ENCODE peak calls at places on chromosomes 11 and 22, in nine cellular contexts. K is kidney, R is fibroblast of lung, N is astrocyte, P is sigmoid colon, I is NT2/D1, X is IMR-90, B is stomach, W is tibial nerve. T is an unnamed sample. For H3K9me3, the result is how much of the 10 kb centered on the place peaks cover.

GRCh38 chr11:13054278-13054677 is 45.2 kb downstream of the RASSF10 start:
- DNase-seq in B (no peak), P (no peak), I (no peak), N (no peak), X (no peak), W (no peak), K (no peak), R (no peak), T (no peak)

GRCh38 chr11:8229299-8230177 is 34.1 kb downstream of the LMO1 start:
- DNase-seq in P (no peak), I (no peak), N (peak), R (peak), K (no peak), W (no peak), B (peak), X (no peak), T (no peak)

GRCh38 chr22:44154431-44154942 is 26.2 kb upstream of the PARVG start:
- DNase-seq in N (peak), B (no peak), P (no peak), K (no peak), W (no peak), I (no peak), R (peak), X (peak), T (no peak)

GRCh38 chr22:24503851-24504170 is 8.7 kb downstream of the UPB1 start:
- DNase-seq in R (no peak), B (peak), K (peak), W (no peak), X (no peak), I (no peak), P (no peak), N (no peak), T (no peak)

GRCh38 chr11:106468091-106468490 is 390.6 kb downstream of the AASDHPPT start:
- DNase-seq in R (peak), K (no peak), N (peak), B (no peak), P (no peak), W (no peak), I (no peak), X (peak), T (no peak)

GRCh38 chr11:46659908-46660307 is 40.5 kb downstream of the ARHGAP1 start:
- DNase-seq in P (peak), I (no peak), R (peak), K (no peak), B (no peak), X (peak), W (peak), N (peak), T (no peak)

GRCh38 chr22:39316440-39317083 is 2.9 kb downstream of the RPL3 start:
- DNase-seq in P (peak), X (peak), B (peak), K (no peak), W (peak), R (peak), I (peak), N (peak), T (peak)

GRCh38 chr11:45927332-45927683 is 4.9 kb downstream of the LARGE2 start:
- DNase-seq in R (no peak), B (no peak), P (peak), X (no peak), N (no peak), I (no peak), W (no peak), K (peak), T (no peak)

GRCh38 chr11:94895971-94896370 is 77.4 kb downstream of the CWC15 start:
- DNase-seq in I (no peak), X (peak), W (no peak), K (no peak), B (no peak), P (no peak), R (peak), N (peak), T (no peak)

GRCh38 chr11:95586155-95586554 is 203.4 kb downstream of the FAM76B start:
- DNase-seq in X (no peak), B (no peak), K (no peak), R (no peak), N (no peak), I (no peak), W (no peak), P (no peak), T (no peak)

GRCh38 chr11:3995949-3996554 is 98.5 kb upstream of the RRM1 start:
- DNase-seq in P (no peak), K (no peak), R (no peak), N (peak), B (no peak), X (peak), I (peak), W (no peak), T (no peak)

GRCh38 chr11:1453611-1454386 is 32.8 kb downstream of the MOB2 start:
- DNase-seq in R (no peak), N (no peak), B (peak), W (no peak), I (no peak), X (no peak), P (peak), K (no peak), T (no peak)

GRCh38 chr11:64120951-64121569 is 44.9 kb downstream of the MACROD1 start:
- DNase-seq in N (peak), P (peak), W (no peak), X (peak), I (no peak), B (no peak), K (no peak), R (peak), T (no peak)

GRCh38 chr11:120244966-120245365 is 5.0 kb downstream of the POU2F3 start:
- DNase-seq in I (no peak), N (no peak), B (no peak), P (no peak), X (no peak), R (no peak), W (no peak), K (no peak), T (no peak)

GRCh38 chr22:42461511-42461910 is 29.3 kb upstream of the NFAM1 start:
- DNase-seq in X (no peak), K (peak), B (no peak), I (no peak), P (no peak), R (no peak), W (no peak), N (no peak), T (no peak)

GRCh38 chr11:60809249-60809648 is 24.1 kb downstream of the MS4A10 start:
- DNase-seq in R (no peak), P (no peak), I (no peak), N (no peak), B (no peak), W (no peak), X (no peak), K (no peak), T (no peak)

GRCh38 chr11:129946256-129946655 is 50.9 kb upstream of the NFRKB start:
- DNase-seq in N (peak), B (no peak), X (peak), P (no peak), W (no peak), I (no peak), K (no peak), R (no peak), T (no peak)

GRCh38 chr22:38829485-38829884 is 14.3 kb downstream of the NPTXR start:
- DNase-seq in B (no peak), N (no peak), P (no peak), R (no peak), W (no peak), X (no peak), I (no peak), K (no peak), T (no peak)

GRCh38 chr11:124670732-124671131 is 2.8 kb downstream of the SIAE start:
- DNase-seq in K (no peak), X (peak), B (no peak), P (no peak), I (no peak), R (peak), W (no peak), N (no peak), T (no peak)

GRCh38 chr11:45669956-45670355 is 4.5 kb upstream of the CHST1 start:
- DNase-seq in P (peak), X (no peak), N (no peak), W (no peak), B (no peak), R (no peak), K (peak), I (no peak), T (no peak)

GRCh38 chr22:38943181-38943580 is 14.2 kb upstream of the APOBEC3A start:
- DNase-seq in N (no peak), R (no peak), P (no peak), B (peak), K (peak), X (no peak), I (no peak), W (no peak), T (peak)

GRCh38 chr11:44178381-44178780 is 82.9 kb downstream of the EXT2 start:
- DNase-seq in I (no peak), X (peak), K (no peak), B (no peak), W (no peak), P (no peak), N (peak), R (peak), T (no peak)

GRCh38 chr11:62233730-62234129 is 8.3 kb upstream of the SCGB1D2 start:
- DNase-seq in B (no peak), P (no peak), N (no peak), R (no peak), X (no peak), K (no peak), I (no peak), W (no peak), T (no peak)

GRCh38 chr22:37898441-37899181 is 7.5 kb upstream of the MICALL1 start:
- DNase-seq in W (no peak), I (no peak), N (no peak), R (no peak), B (peak), K (no peak), P (peak), X (no peak), T (no peak)

GRCh38 chr22:45934659-45935341 is 42.2 kb downstream of the WNT7B start:
- DNase-seq in R (peak), N (peak), I (no peak), X (peak), K (peak), B (peak), P (no peak), W (no peak), T (no peak)

DNA sequence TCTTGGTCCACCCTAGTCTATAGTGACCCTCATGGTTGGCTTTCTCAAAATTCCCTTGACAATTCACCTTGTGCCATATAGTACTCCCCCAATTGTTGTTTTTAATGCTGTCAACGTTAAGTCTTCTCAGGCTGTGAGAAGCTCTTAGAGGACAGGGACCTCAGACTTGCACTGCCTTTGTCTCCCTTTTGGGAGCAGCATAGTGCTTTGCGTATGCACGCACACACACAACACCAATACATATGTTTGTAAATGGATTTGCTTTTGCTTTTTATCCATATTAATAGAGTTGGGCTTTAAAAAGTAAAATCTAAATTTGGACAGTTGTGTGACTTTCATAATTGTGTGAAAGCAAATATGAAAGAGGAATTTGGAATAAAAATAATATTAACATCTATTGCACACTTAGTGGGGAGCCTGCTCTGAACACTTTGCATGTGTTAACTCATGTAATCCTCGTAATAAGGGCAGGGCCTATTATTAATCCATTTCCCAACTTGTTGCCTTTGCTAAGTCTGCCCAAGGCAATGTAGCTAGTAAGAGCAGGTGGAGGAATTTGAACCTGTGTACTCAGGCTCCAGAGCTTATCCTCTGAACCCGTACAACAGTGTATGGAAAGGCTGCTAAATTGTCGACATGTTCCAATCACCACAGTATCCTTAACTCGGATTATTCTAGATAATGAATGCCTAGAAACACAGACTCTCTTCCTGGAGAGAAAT is 257.7 kb upstream of the NARS2 start:
- DNase-seq in R (no peak), K (no peak), B (no peak), N (no peak), W (no peak), X (no peak), P (no peak), I (no peak), T (no peak)
- H3K9me3 ChIP-seq in R (under half), K (under half), B (under half), N (under half), W (under half), X (under half), P (under half), I (under half), T (under half)

GRCh38 chr11:50174189-50174588 is 141.5 kb downstream of the OR4C45 start:
- DNase-seq in P (no peak), N (no peak), I (no peak), X (peak), R (no peak), B (no peak), W (no peak), K (no peak), T (no peak)
- H3K9me3 ChIP-seq in P (under half), N (under half), I (under half), X (under half), R (under half), B (under half), W (under half), K (under half), T (under half)

GRCh38 chr22:49301398-49302149 is 526.1 kb downstream of the BRD1 start:
- DNase-seq in W (no peak), B (peak), X (no peak), N (no peak), R (no peak), I (no peak), K (no peak), P (no peak), T (no peak)

GRCh38 chr22:49298834-49299750 is 528.6 kb downstream of the BRD1 start:
- DNase-seq in R (no peak), I (no peak), N (no peak), K (no peak), B (peak), P (no peak), W (no peak), X (no peak), T (no peak)

GRCh38 chr22:49299821-49300231 is 527.8 kb downstream of the BRD1 start:
- DNase-seq in P (no peak), N (no peak), B (peak), K (no peak), W (peak), R (no peak), I (no peak), X (no peak), T (no peak)

GRCh38 chr22:49300951-49301397 is 526.7 kb downstream of the BRD1 start:
- DNase-seq in R (no peak), N (no peak), I (no peak), X (no peak), K (no peak), W (no peak), B (peak), P (no peak), T (peak)

DNA sequence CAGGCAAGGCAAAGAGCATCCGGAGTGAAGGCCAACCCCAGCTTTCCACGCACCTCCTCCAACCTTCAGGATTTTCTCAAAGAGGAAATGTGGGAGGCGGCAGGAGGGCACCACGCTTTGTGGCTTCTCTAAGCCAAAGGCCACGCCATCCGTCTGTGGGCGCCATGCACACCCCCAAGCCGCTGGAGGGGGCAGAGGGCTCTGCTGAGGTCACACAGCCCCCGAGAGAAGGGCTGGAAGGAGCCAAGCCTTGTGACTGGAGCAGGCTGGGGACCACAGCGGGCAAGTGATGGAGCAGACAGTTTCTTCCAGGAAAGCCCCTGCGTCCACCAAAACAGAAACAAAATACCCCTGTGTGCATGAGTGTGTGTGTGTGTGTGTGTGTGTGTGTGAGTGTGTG is 527.4 kb downstream of the BRD1 start:
- DNase-seq in N (no peak), I (no peak), K (no peak), P (no peak), W (no peak), B (no peak), R (no peak), X (no peak), T (peak)
- H3K9me3 ChIP-seq in N (under half), I (under half), K (under half), P (under half), W (under half), B (under half), R (under half), X (half or more), T (under half)

GRCh38 chr22:48275412-48275811 is 1513.0 kb downstream of the TBC1D22A start:
- DNase-seq in R (no peak), P (no peak), W (no peak), I (no peak), X (no peak), K (peak), N (no peak), B (no peak), T (no peak)
- H3K9me3 ChIP-seq in R (under half), P (under half), W (under half), I (under half), X (half or more), K (under half), N (under half), B (under half), T (under half)

GRCh38 chr22:16988257-16988656 is 19.8 kb downstream of the GAB4 start:
- DNase-seq in K (no peak), B (no peak), W (no peak), R (no peak), N (no peak), P (no peak), X (no peak), I (no peak), T (no peak)

GRCh38 chr22:16989915-16990314 is 18.1 kb downstream of the GAB4 start:
- DNase-seq in W (no peak), P (no peak), B (no peak), X (no peak), N (no peak), I (no peak), K (no peak), R (no peak), T (no peak)

DNA sequence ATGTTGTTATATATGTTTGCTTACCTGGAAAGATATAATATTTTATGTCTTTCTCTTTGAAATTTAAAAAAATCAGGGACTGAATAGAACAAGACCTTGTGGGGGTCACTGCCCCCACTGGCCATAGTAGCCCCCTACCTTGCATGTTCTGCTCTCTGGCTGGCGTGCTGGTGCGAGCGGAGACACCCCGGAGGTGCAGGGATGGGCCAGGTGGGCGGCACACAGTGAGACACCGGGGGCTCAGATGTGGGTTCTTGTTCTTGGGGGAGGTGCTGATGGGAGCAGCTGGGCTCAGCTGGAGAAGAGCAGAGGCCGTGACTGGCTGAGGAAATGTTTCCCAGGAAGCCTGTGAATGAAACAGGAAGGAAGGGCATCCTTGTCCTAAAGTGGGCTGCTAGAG is 20.2 kb downstream of the GAB4 start:
- DNase-seq in N (no peak), B (no peak), K (peak), I (no peak), X (no peak), P (no peak), R (no peak), W (no peak), T (no peak)
- H3K9me3 ChIP-seq in N (under half), B (under half), K (under half), I (under half), X (under half), P (under half), R (under half), W (under half), T (under half)

GRCh38 chr22:47206185-47206584 is 443.7 kb downstream of the TBC1D22A start:
- DNase-seq in N (no peak), I (no peak), W (no peak), R (no peak), P (peak), K (no peak), B (no peak), X (no peak), T (no peak)

GRCh38 chr22:47203554-47203991 is 441.1 kb downstream of the TBC1D22A start:
- DNase-seq in K (no peak), N (no peak), X (no peak), P (peak), B (peak), I (no peak), R (no peak), W (no peak), T (no peak)

GRCh38 chr22:47205562-47205961 is 443.1 kb downstream of the TBC1D22A start:
- DNase-seq in B (peak), R (no peak), P (no peak), X (no peak), N (no peak), K (peak), I (no peak), W (no peak), T (no peak)

GRCh38 chr22:47204002-47204979 is 441.8 kb downstream of the TBC1D22A start:
- DNase-seq in I (no peak), R (no peak), W (no peak), K (peak), N (no peak), X (no peak), P (peak), B (peak), T (no peak)

GRCh38 chr22:47205081-47205491 is 442.6 kb downstream of the TBC1D22A start:
- DNase-seq in X (no peak), P (peak), K (peak), B (peak), W (no peak), N (no peak), I (no peak), R (no peak), T (peak)
- H3K9me3 ChIP-seq in X (under half), P (under half), K (under half), B (under half), W (under half), N (under half), I (under half), R (under half), T (under half)

DNA sequence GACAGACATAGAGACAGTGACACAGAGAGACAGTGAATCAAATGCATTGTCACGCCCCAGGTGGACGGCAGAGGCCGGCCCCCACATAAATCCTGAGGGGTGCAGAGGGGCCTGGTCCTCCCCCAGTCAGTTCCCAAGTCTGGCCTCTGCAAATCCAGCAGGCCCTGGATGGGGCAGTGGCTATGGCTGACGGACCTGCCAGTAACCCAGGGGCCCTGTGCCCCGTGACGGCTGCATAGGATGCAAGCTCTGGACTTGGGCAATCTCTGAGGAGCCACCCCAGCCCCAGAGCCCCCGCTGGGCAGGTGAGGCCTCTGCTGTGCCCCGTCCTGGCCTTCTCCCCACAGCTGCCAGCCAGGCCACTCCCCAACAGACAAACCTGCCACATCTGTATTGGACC is 204.5 kb downstream of the BRD1 start:
- DNase-seq in W (no peak), N (no peak), P (no peak), R (no peak), X (no peak), B (no peak), K (peak), I (no peak), T (no peak)
- H3K9me3 ChIP-seq in W (under half), N (under half), P (under half), R (under half), X (under half), B (under half), K (under half), I (under half), T (under half)

GRCh38 chr22:47920380-47920959 is 1158.0 kb downstream of the TBC1D22A start:
- DNase-seq in P (no peak), K (no peak), N (no peak), R (no peak), I (no peak), W (no peak), B (no peak), X (no peak), T (no peak)
- H3K9me3 ChIP-seq in P (under half), K (under half), N (under half), R (under half), I (under half), W (under half), B (under half), X (half or more), T (under half)

T was measured in ascending aorta.